ENCODE peak calls at places on chromosomes 13 and 19, in eight cellular contexts. Z, K, A, J, Y, Q, N and U are unnamed samples. For H3K4me1, the result is how much of the 10 kb centered on the place peaks cover.

GRCh38 chr13:98267080-98267912 is 90.2 kb upstream of the RNF113B start:
- DNase-seq in Z (peak), K (no peak), A (no peak), J (no peak), Y (no peak), Q (no peak), N (no peak), U (no peak)

GRCh38 chr13:95276119-95276505 is 25.1 kb downstream of the ABCC4 start:
- DNase-seq in Z (no peak), K (no peak), A (no peak), J (no peak), Y (no peak), Q (no peak), N (no peak), U (no peak)

GRCh38 chr19:6754653-6755463 is 12.4 kb downstream of the SH2D3A start:
- DNase-seq in Z (no peak), K (no peak), A (no peak), J (no peak), Y (peak), Q (no peak), N (no peak), U (no peak)

GRCh38 chr19:10290876-10291553 is 1.3 kb downstream of the ICAM5 start:
- DNase-seq in Z (no peak), K (no peak), A (peak), J (no peak), Y (peak), Q (peak), N (no peak), U (no peak)

GRCh38 chr13:100124265-100124664 is 35.4 kb downstream of the PCCA start:
- DNase-seq in Z (no peak), K (no peak), A (no peak), J (no peak), Y (no peak), Q (no peak), N (no peak), U (no peak)

GRCh38 chr19:12543855-12544254 is 7.4 kb downstream of the ZNF564 start:
- DNase-seq in Z (no peak), K (no peak), A (no peak), J (no peak), Y (no peak), Q (no peak), N (no peak), U (no peak)

GRCh38 chr13:85728831-85729230 is 70.4 kb downstream of the SLITRK6 start:
- DNase-seq in Z (no peak), K (no peak), A (no peak), J (no peak), Y (no peak), Q (no peak), N (no peak), U (no peak)

GRCh38 chr13:74288361-74288911 is 154.2 kb upstream of the KLF12 start:
- DNase-seq in Z (peak), K (no peak), A (no peak), J (no peak), Y (peak), Q (peak), N (peak), U (peak)

GRCh38 chr13:93476175-93476574 is 249.6 kb downstream of the GPC6 start:
- DNase-seq in Z (no peak), K (no peak), A (peak), J (no peak), Y (no peak), Q (no peak), N (no peak), U (no peak)

GRCh38 chr13:81446441-81446840 is 1105.5 kb upstream of the SPRY2 start:
- DNase-seq in Z (no peak), K (no peak), A (no peak), J (no peak), Y (no peak), Q (no peak), N (no peak), U (no peak)

GRCh38 chr13:42685762-42686560 is 95.4 kb upstream of the FAM216B start:
- DNase-seq in Z (no peak), K (no peak), A (no peak), J (no peak), Y (no peak), Q (no peak), N (no peak), U (no peak)

GRCh38 chr13:48656621-48657020 is 2.9 kb downstream of the CYSLTR2 start:
- DNase-seq in Z (no peak), K (no peak), A (no peak), J (no peak), Y (no peak), Q (no peak), N (no peak), U (no peak)

GRCh38 chr19:23071087-23071511 is 45.7 kb upstream of the ZNF730 start:
- DNase-seq in Z (no peak), K (no peak), A (no peak), J (no peak), Y (peak), Q (no peak), N (no peak), U (peak)

GRCh38 chr13:106176103-106176502 is 359.4 kb downstream of the EFNB2 start:
- DNase-seq in Z (no peak), K (no peak), A (no peak), J (no peak), Y (no peak), Q (no peak), N (no peak), U (no peak)

GRCh38 chr13:105177265-105177900 is 1358.1 kb downstream of the EFNB2 start:
- DNase-seq in Z (no peak), K (no peak), A (no peak), J (no peak), Y (no peak), Q (no peak), N (no peak), U (no peak)

GRCh38 chr19:2887391-2887914 is 13.3 kb upstream of the ZNF57 start:
- DNase-seq in Z (peak), K (peak), A (peak), J (no peak), Y (no peak), Q (no peak), N (no peak), U (no peak)

GRCh38 chr13:31968473-31968872 is 63.1 kb upstream of the FRY start:
- DNase-seq in Z (no peak), K (no peak), A (no peak), J (no peak), Y (no peak), Q (no peak), N (no peak), U (peak)

GRCh38 chr19:46648070-46648960 is 12.3 kb upstream of the GNG8 start:
- DNase-seq in Z (no peak), K (no peak), A (no peak), J (no peak), Y (no peak), Q (no peak), N (no peak), U (no peak)

GRCh38 chr19:56301886-56302620 is 12.6 kb downstream of the ZSCAN5A start:
- DNase-seq in Z (peak), K (no peak), A (no peak), J (no peak), Y (no peak), Q (no peak), N (no peak), U (no peak)

GRCh38 chr13:100540621-100541020 is 48.0 kb downstream of the GGACT start:
- DNase-seq in Z (no peak), K (peak), A (no peak), J (no peak), Y (no peak), Q (no peak), N (no peak), U (no peak)

GRCh38 chr19:45496349-45496953 is 396 bp downstream of the RTN2 start:
- DNase-seq in Z (peak), K (no peak), A (peak), J (no peak), Y (peak), Q (peak), N (no peak), U (no peak)

GRCh38 chr13:40445557-40445990 is 220.9 kb downstream of the FOXO1 start:
- DNase-seq in Z (peak), K (no peak), A (peak), J (no peak), Y (peak), Q (peak), N (peak), U (peak)

GRCh38 chr19:27794444-27795042 is 1418.4 kb downstream of the UQCRFS1 start:
- DNase-seq in Z (no peak), K (no peak), A (peak), J (no peak), Y (no peak), Q (no peak), N (no peak), U (peak)

GRCh38 chr19:10805758-10806247 is 30.2 kb downstream of the TMED1 start:
- DNase-seq in Z (no peak), K (no peak), A (no peak), J (no peak), Y (no peak), Q (no peak), N (no peak), U (no peak)

GRCh38 chr13:99496322-99497142 is 4.7 kb upstream of the TM9SF2 start:
- DNase-seq in Z (peak), K (peak), A (no peak), J (peak), Y (no peak), Q (no peak), N (peak), U (peak)

GRCh38 chr19:45717983-45718650 is 12.6 kb downstream of the FBXO46 start:
- DNase-seq in Z (no peak), K (peak), A (no peak), J (no peak), Y (no peak), Q (peak), N (peak), U (no peak)

GRCh38 chr13:41700790-41701310 is 243.5 kb downstream of the RGCC start:
- DNase-seq in Z (peak), K (no peak), A (peak), J (no peak), Y (no peak), Q (no peak), N (peak), U (peak)

GRCh38 chr13:65959305-65959704 is 1270.8 kb downstream of the PCDH9 start:
- DNase-seq in Z (no peak), K (no peak), A (peak), J (no peak), Y (no peak), Q (no peak), N (no peak), U (no peak)

DNA sequence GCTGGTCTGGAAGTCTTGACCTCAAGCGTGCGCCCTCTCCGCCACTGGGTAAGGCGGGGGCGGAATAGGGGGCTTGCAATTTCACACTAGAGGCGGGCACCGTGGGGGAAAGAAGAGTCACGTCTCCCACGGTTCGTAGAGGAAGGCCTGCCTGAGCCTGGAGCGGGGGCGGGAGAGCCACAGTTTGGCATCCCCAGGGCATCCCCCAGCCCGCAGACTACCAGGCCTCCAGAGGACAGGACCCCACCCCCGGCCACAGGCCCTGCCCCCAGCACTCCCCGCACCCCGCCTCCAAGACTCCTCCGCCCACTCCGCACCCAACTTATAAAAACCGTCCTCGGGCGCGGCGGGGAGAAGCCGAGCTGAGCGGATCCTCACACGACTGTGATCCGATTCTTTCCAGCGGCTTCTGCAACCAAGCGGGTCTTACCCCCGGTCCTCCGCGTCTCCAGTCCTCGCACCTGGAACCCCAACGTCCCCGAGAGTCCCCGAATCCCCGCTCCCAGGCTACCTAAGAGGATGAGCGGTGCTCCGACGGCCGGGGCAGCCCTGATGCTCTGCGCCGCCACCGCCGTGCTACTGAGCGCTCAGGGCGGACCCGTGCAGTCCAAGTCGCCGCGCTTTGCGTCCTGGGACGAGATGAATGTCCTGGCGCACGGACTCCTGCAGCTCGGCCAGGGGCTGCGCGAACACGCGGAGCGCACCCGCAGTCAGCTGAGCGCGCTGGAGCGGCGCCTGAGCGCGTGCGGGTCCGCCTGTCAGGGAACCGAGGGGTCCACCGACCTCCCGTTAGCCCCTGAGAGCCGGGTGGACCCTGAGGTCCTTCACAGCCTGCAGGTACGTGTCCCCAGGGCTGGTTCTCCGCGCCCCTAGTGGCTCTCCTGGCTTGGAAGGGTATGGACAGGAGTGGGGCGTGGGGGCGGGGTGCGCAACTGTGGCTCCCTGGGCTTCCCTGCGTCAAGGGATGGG is at the start of gene ANGPTL4:
- DNase-seq in Z (peak), K (peak), A (peak), J (no peak), Y (peak), Q (peak), N (peak), U (peak)
- TF ChIP-seq CTCF in Z (peak), K (no peak), A (peak), J (no peak), Y (peak), Q (no peak), N (peak), U (peak)

GRCh38 chr13:51643882-51644281 is 59.6 kb downstream of the WDFY2 start:
- DNase-seq in Z (peak), K (no peak), A (peak), J (no peak), Y (no peak), Q (no peak), N (no peak), U (no peak)

GRCh38 chr13:51646041-51646670 is 61.9 kb downstream of the WDFY2 start:
- DNase-seq in Z (no peak), K (no peak), A (no peak), J (no peak), Y (no peak), Q (no peak), N (no peak), U (no peak)

GRCh38 chr13:51643114-51643881 is 59.0 kb downstream of the WDFY2 start:
- DNase-seq in Z (peak), K (no peak), A (peak), J (no peak), Y (no peak), Q (no peak), N (no peak), U (no peak)

GRCh38 chr13:51645154-51645650 is 60.9 kb downstream of the WDFY2 start:
- DNase-seq in Z (no peak), K (no peak), A (no peak), J (no peak), Y (no peak), Q (no peak), N (no peak), U (no peak)

DNA sequence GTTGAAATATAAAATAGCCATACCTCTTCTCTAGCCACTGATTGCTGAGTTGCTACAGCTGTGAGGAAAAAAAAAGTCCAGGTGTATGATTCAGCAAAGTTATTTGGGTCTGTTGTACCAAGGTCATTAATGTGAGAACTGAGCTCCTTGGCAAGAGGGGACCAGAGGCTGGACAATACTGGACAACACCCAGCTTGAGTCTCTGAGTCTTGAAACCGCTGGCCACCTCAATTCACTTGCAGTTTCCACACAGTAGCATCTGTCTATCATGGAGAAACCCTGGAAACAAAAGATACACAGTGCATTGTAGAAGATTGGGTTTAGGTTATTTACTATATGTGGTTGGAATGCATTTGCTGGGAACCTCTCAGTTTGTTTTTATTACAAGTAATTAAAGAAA is 60.4 kb downstream of the WDFY2 start:
- DNase-seq in Z (peak), K (no peak), A (peak), J (no peak), Y (no peak), Q (no peak), N (peak), U (no peak)
- H3K4me1 ChIP-seq in Z (under half), K (under half), A (half or more), J (under half), Y (under half), Q (under half), N (under half), U (under half)

GRCh38 chr13:44575035-44575434 is 1.1 kb downstream of the TSC22D1 start:
- DNase-seq in Z (no peak), K (no peak), A (no peak), J (no peak), Y (no peak), Q (no peak), N (no peak), U (no peak)

GRCh38 chr13:44574466-44574855 is 1.7 kb downstream of the TSC22D1 start:
- DNase-seq in Z (no peak), K (no peak), A (peak), J (no peak), Y (no peak), Q (no peak), N (no peak), U (no peak)

GRCh38 chr13:44575741-44576395 is at the start of gene TSC22D1:
- DNase-seq in Z (peak), K (peak), A (peak), J (peak), Y (peak), Q (peak), N (peak), U (peak)

GRCh38 chr13:44573790-44574465 is 2.2 kb downstream of the TSC22D1 start:
- DNase-seq in Z (peak), K (no peak), A (peak), J (no peak), Y (no peak), Q (no peak), N (no peak), U (no peak)

DNA sequence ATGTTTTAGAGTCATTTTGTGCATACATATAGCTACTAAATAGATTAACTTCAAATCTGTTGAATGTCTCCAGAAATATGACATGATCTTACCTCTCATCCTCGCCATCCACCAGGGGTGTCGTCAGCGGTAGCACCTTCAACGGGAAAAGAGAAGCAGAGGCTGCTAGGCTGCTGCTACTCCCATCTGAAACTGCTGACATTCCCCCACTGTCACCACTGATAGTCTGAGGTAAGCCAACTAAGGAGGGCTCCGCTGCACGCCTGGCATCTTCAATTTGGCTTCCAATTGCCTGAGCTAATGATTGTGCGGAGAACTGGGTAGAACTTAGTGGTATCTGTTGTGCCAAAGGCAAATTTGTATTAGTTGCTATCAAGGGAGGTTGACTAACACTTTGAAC is 3.1 kb downstream of the TSC22D1 start:
- DNase-seq in Z (no peak), K (no peak), A (no peak), J (no peak), Y (no peak), Q (no peak), N (no peak), U (no peak)
- H3K4me3 ChIP-seq in Z (peak), K (peak), A (peak), J (no peak), Y (peak), Q (no peak), N (no peak), U (no peak)

GRCh38 chr19:49430172-49430677 is 5.0 kb downstream of the GFY start:
- DNase-seq in Z (no peak), K (no peak), A (no peak), J (no peak), Y (no peak), Q (no peak), N (no peak), U (no peak)

GRCh38 chr19:49432141-49433073 is 7.2 kb downstream of the GFY start:
- DNase-seq in Z (no peak), K (no peak), A (no peak), J (no peak), Y (no peak), Q (no peak), N (no peak), U (no peak)

GRCh38 chr19:49431330-49431749 is 6.2 kb downstream of the GFY start:
- DNase-seq in Z (no peak), K (no peak), A (no peak), J (no peak), Y (no peak), Q (no peak), N (no peak), U (no peak)

GRCh38 chr19:49428547-49429451 is 3.6 kb downstream of the GFY start:
- DNase-seq in Z (no peak), K (no peak), A (no peak), J (no peak), Y (no peak), Q (no peak), N (no peak), U (no peak)

GRCh38 chr19:49430678-49431329 is 5.6 kb downstream of the GFY start:
- DNase-seq in Z (no peak), K (no peak), A (no peak), J (no peak), Y (no peak), Q (no peak), N (no peak), U (no peak)
- TF ChIP-seq CTCF in Z (peak), K (no peak), A (peak), J (peak), Y (no peak), Q (no peak), N (no peak), U (no peak)